ENCODE peak calls at places on chromosomes 7 and 10, in five cellular contexts. One of them, this sample, is unnamed.

GRCh38 chr10:98433881-98434732 is 12.6 kb downstream of the HPS1 start:
- DNase-seq in HepG2: no peak
- DNase-seq in K562: no peak
- DNase-seq in GM12878: no peak
- DNase-seq in H1: no peak
- DNase-seq in this sample: no peak

GRCh38 chr10:30002438-30003266 is 56.7 kb downstream of the JCAD start:
- DNase-seq in HepG2: peak; percentile 65
- DNase-seq in K562: peak; percentile 46
- DNase-seq in GM12878: no peak
- DNase-seq in H1: peak; percentile 80
- DNase-seq in this sample: peak; percentile 76

GRCh38 chr10:131081786-131082185 is 229.7 kb downstream of the TCERG1L start:
- DNase-seq in HepG2: no peak
- DNase-seq in K562: no peak
- DNase-seq in GM12878: no peak
- DNase-seq in H1: no peak
- DNase-seq in this sample: no peak

GRCh38 chr7:93245525-93246432 is 13.6 kb downstream of the VPS50 start:
- DNase-seq in HepG2: peak; percentile 21
- DNase-seq in K562: peak; percentile 22
- DNase-seq in GM12878: no peak
- DNase-seq in H1: no peak
- DNase-seq in this sample: peak; percentile 20

GRCh38 chr7:79553811-79554555 is 100.5 kb upstream of the MAGI2 start:
- DNase-seq in HepG2: no peak
- DNase-seq in K562: no peak
- DNase-seq in GM12878: no peak
- DNase-seq in H1: no peak
- DNase-seq in this sample: no peak

GRCh38 chr10:76558996-76559888 is 1078.4 kb downstream of the KCNMA1 start:
- DNase-seq in HepG2: no peak
- DNase-seq in K562: no peak
- DNase-seq in GM12878: no peak
- DNase-seq in H1: no peak
- DNase-seq in this sample: no peak

GRCh38 chr10:84706875-84707274 is 378.5 kb downstream of the CCSER2 start:
- DNase-seq in HepG2: no peak
- DNase-seq in K562: no peak
- DNase-seq in GM12878: no peak
- DNase-seq in H1: no peak
- DNase-seq in this sample: no peak

GRCh38 chr7:106485919-106486318 is 175.0 kb downstream of the CCDC71L start:
- DNase-seq in HepG2: no peak
- DNase-seq in K562: no peak
- DNase-seq in GM12878: no peak
- DNase-seq in H1: no peak
- DNase-seq in this sample: no peak

GRCh38 chr7:91551377-91552175 is 287.3 kb downstream of the FZD1 start:
- DNase-seq in HepG2: no peak
- DNase-seq in K562: no peak
- DNase-seq in GM12878: no peak
- DNase-seq in H1: no peak
- DNase-seq in this sample: no peak

GRCh38 chr10:4511559-4511958 is 314.4 kb upstream of the AKR1E2 start:
- DNase-seq in HepG2: no peak
- DNase-seq in K562: no peak
- DNase-seq in GM12878: no peak
- DNase-seq in H1: no peak
- DNase-seq in this sample: no peak

GRCh38 chr7:123190109-123190831 is 9.5 kb downstream of the SLC13A1 start:
- DNase-seq in HepG2: no peak
- DNase-seq in K562: no peak
- DNase-seq in GM12878: peak; percentile 84
- DNase-seq in H1: no peak
- DNase-seq in this sample: no peak

GRCh38 chr10:71272122-71272771 is 46.8 kb upstream of the SLC29A3 start:
- DNase-seq in HepG2: no peak
- DNase-seq in K562: no peak
- DNase-seq in GM12878: no peak
- DNase-seq in H1: no peak
- DNase-seq in this sample: no peak

GRCh38 chr10:14547826-14548225 is 217.1 kb upstream of the FRMD4A start:
- DNase-seq in HepG2: no peak
- DNase-seq in K562: peak; percentile 14
- DNase-seq in GM12878: no peak
- DNase-seq in H1: no peak
- DNase-seq in this sample: no peak

GRCh38 chr7:80182630-80183276 is 48.1 kb downstream of the GNAI1 start:
- DNase-seq in HepG2: no peak
- DNase-seq in K562: no peak
- DNase-seq in GM12878: no peak
- DNase-seq in H1: peak; percentile 13
- DNase-seq in this sample: no peak

GRCh38 chr10:117137911-117138642 is at the start of gene VAX1:
- DNase-seq in HepG2: no peak
- DNase-seq in K562: no peak
- DNase-seq in GM12878: no peak
- DNase-seq in H1: no peak
- DNase-seq in this sample: peak; percentile 54

GRCh38 chr10:17850526-17850925 is 41.4 kb downstream of the MRC1 start:
- DNase-seq in HepG2: no peak
- DNase-seq in K562: no peak
- DNase-seq in GM12878: no peak
- DNase-seq in H1: no peak
- DNase-seq in this sample: no peak

GRCh38 chr7:45985902-45986301 is 64.8 kb upstream of the IGFBP3 start:
- DNase-seq in HepG2: no peak
- DNase-seq in K562: no peak
- DNase-seq in GM12878: no peak
- DNase-seq in H1: no peak
- DNase-seq in this sample: peak; percentile 52

GRCh38 chr10:31586708-31587107 is 267.7 kb downstream of the ZEB1 start:
- DNase-seq in HepG2: no peak
- DNase-seq in K562: no peak
- DNase-seq in GM12878: no peak
- DNase-seq in H1: no peak
- DNase-seq in this sample: no peak

GRCh38 chr7:131533151-131533559 is 23.3 kb downstream of the PODXL start:
- DNase-seq in HepG2: no peak
- DNase-seq in K562: no peak
- DNase-seq in GM12878: no peak
- DNase-seq in H1: no peak
- DNase-seq in this sample: no peak

GRCh38 chr10:102642553-102643345 is 1.5 kb upstream of the TRIM8 start:
- DNase-seq in HepG2: peak; percentile 50
- DNase-seq in K562: peak; percentile 32
- DNase-seq in GM12878: no peak
- DNase-seq in H1: no peak
- DNase-seq in this sample: no peak

GRCh38 chr7:2151801-2152612 is 80.7 kb downstream of the MAD1L1 start:
- DNase-seq in HepG2: no peak
- DNase-seq in K562: no peak
- DNase-seq in GM12878: no peak
- DNase-seq in H1: no peak
- DNase-seq in this sample: no peak
- TF ChIP-seq CEBPB in HepG2: no peak
- TF ChIP-seq CEBPB in K562: no peak
- TF ChIP-seq CEBPB in GM12878: no peak
- TF ChIP-seq CEBPB in H1: no peak
- TF ChIP-seq CEBPB in this sample: no peak

GRCh38 chr7:33964417-33965115 is 59.2 kb downstream of the BMPER start:
- DNase-seq in HepG2: no peak
- DNase-seq in K562: no peak
- DNase-seq in GM12878: no peak
- DNase-seq in H1: no peak
- DNase-seq in this sample: no peak
- TF ChIP-seq EP300 in HepG2: no peak
- TF ChIP-seq EP300 in K562: no peak
- TF ChIP-seq EP300 in GM12878: no peak
- TF ChIP-seq EP300 in H1: no peak
- TF ChIP-seq EP300 in this sample: no peak

DNA sequence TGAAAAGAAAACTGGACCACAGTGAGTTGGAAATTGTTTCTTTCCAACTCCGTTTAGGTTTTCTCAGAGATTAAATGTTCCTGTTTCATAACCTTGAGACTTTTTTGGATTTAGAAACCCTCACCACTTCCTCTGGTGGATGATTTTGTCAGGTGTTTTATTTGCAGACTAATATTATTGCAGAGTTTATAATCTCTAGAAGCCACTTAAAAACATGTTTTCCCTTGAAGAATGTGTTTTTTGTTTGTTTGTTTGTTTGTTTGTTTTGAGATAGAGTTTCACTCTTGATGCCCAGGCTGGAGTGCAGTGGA is 520 bp upstream of the MICU1 start:
- DNase-seq in HepG2: no peak
- DNase-seq in K562: no peak
- DNase-seq in GM12878: no peak
- DNase-seq in H1: no peak
- DNase-seq in this sample: no peak
- TF ChIP-seq CEBPB in HepG2: no peak
- TF ChIP-seq CEBPB in K562: peak; percentile 8
- TF ChIP-seq CEBPB in GM12878: no peak
- TF ChIP-seq CEBPB in H1: no peak
- TF ChIP-seq CEBPB in this sample: no peak

GRCh38 chr7:116524609-116525297 is at the start of gene CAV1:
- DNase-seq in HepG2: no peak
- DNase-seq in K562: peak; percentile 75
- DNase-seq in GM12878: no peak
- DNase-seq in H1: peak; percentile 76
- DNase-seq in this sample: peak; percentile 96
- TF ChIP-seq EP300 in HepG2: no peak
- TF ChIP-seq EP300 in K562: no peak
- TF ChIP-seq EP300 in GM12878: no peak
- TF ChIP-seq EP300 in H1: no peak
- TF ChIP-seq EP300 in this sample: peak; percentile 36

DNA sequence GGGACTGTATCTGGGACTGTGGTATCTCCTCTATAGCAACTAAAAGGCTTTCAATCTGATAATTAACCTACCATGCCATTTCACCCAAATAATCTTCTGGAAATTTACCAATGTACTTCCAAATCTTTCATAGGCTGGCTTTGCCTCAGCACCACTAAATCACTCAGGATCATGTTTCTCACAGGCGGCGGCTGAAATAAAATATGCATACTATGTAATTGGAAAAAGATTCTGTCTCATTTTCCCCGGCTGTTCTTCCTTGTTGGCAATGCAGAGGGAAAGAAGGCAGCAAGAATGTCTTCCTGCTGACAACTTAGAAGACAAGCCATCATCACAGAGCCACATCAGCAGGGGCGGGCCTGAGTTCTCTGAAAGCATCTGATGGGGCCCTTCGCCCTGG is 39.3 kb upstream of the COL1A2 start:
- DNase-seq in HepG2: no peak
- DNase-seq in K562: no peak
- DNase-seq in GM12878: no peak
- DNase-seq in H1: no peak
- DNase-seq in this sample: no peak
- TF ChIP-seq CEBPB in HepG2: no peak
- TF ChIP-seq CEBPB in K562: no peak
- TF ChIP-seq CEBPB in GM12878: no peak
- TF ChIP-seq CEBPB in H1: no peak
- TF ChIP-seq CEBPB in this sample: no peak